ENCODE peak calls at places on chromosomes 13 and 19, in five cellular contexts. P is HepG2, Z is K562, U is H1, C is GM12891. X is an unnamed sample.
A peak's percentile ranks its signal among the peaks of the same experiment; 100 is the strongest.

GRCh38 chr19:17883627-17884413 is 12.1 kb downstream of the SLC5A5 start:
- DNase-seq in Z (peak; percentile 96), U (no peak), P (no peak), C (no peak), X (no peak)

GRCh38 chr19:1814833-1815604 is 2.9 kb upstream of the ATP8B3 start:
- DNase-seq in C (no peak), U (no peak), Z (no peak), P (no peak), X (no peak)

GRCh38 chr19:46216612-46217011 is 12.9 kb upstream of the IGFL1 start:
- DNase-seq in P (no peak), U (no peak), Z (no peak), C (no peak), X (no peak)

GRCh38 chr19:10981496-10981895 is 20.7 kb downstream of the SMARCA4 start:
- DNase-seq in U (no peak), P (no peak), Z (no peak), C (no peak), X (no peak)

GRCh38 chr13:74641586-74641985 is 507.4 kb upstream of the KLF12 start:
- DNase-seq in P (no peak), Z (no peak), C (no peak), U (no peak), X (no peak)

GRCh38 chr13:31767175-31767900 is 28.0 kb downstream of the RXFP2 start:
- DNase-seq in C (no peak), Z (no peak), P (no peak), U (no peak), X (no peak)

GRCh38 chr13:35164324-35164932 is 222.4 kb downstream of the NBEA start:
- DNase-seq in C (no peak), P (peak; percentile 20), Z (peak; percentile 15), U (no peak), X (no peak)

GRCh38 chr13:50229935-50230334 is 214.7 kb downstream of the KCNRG start:
- DNase-seq in U (no peak), Z (no peak), P (no peak), C (no peak), X (no peak)

GRCh38 chr13:94798738-94799137 is 86.4 kb upstream of the SOX21 start:
- DNase-seq in Z (no peak), C (no peak), U (no peak), P (no peak), X (no peak)

GRCh38 chr19:16571689-16572331 is 405 bp downstream of the SLC35E1 start:
- DNase-seq in Z (no peak), U (peak; percentile 58), C (peak; percentile 58), P (no peak), X (no peak)

GRCh38 chr19:16573925-16574324 is 1.7 kb upstream of the SLC35E1 start:
- DNase-seq in U (no peak), Z (no peak), P (no peak), C (no peak), X (no peak)

GRCh38 chr19:16573296-16573695 is 1.1 kb upstream of the SLC35E1 start:
- DNase-seq in Z (no peak), C (no peak), P (no peak), U (no peak), X (no peak)

GRCh38 chr19:16571283-16571682 is 932 bp downstream of the SLC35E1 start:
- DNase-seq in U (no peak), Z (no peak), P (peak; percentile 10), C (no peak), X (no peak)

GRCh38 chr19:16572332-16573211 is at the start of gene SLC35E1:
- DNase-seq in P (peak; percentile 96), U (peak; percentile 93), C (peak; percentile 100), Z (peak; percentile 98), X (peak; percentile 100)
- TF ChIP-seq POLR2AphosphoS5 in P (peak; percentile 81), U (peak; percentile 69), C (peak; percentile 94), Z (peak; percentile 60), X (peak; percentile 88)

DNA sequence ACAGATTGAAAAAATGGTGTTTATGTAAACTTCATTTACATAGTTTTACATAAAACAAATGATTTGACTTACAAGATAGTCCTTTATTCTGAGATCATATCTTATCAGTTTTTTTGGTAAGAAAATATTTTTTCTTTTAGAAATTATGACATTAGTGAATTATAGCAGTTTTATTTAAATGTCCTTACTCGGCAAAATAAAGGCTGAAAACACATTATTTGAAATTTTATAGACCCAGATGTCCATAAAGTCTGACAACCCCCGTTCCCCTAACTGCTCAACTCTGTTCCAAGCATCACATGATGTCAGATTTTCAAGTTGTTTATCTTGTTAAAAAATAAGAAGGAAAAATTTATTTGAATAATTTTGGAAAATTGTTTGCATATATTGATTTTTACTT is 46.7 kb upstream of the RFC3 start:
- DNase-seq in C (no peak), U (no peak), P (no peak), Z (no peak), X (no peak)
- TF ChIP-seq TAF1 in C (no peak), U (no peak), P (no peak), Z (no peak), X (no peak)

GRCh38 chr13:40116008-40116407 is 460.5 kb downstream of the COG6 start:
- DNase-seq in C (no peak), U (no peak), P (peak; percentile 73), Z (peak; percentile 41), X (no peak)

GRCh38 chr13:40119852-40120251 is 464.4 kb downstream of the COG6 start:
- DNase-seq in C (no peak), P (no peak), Z (no peak), U (no peak), X (no peak)

GRCh38 chr13:40120288-40120687 is 464.8 kb downstream of the COG6 start:
- DNase-seq in U (no peak), Z (no peak), P (no peak), C (no peak), X (no peak)

GRCh38 chr13:40120781-40121180 is 465.3 kb downstream of the COG6 start:
- DNase-seq in Z (no peak), P (no peak), C (no peak), U (no peak), X (no peak)

GRCh38 chr13:40118337-40118736 is 462.9 kb downstream of the COG6 start:
- DNase-seq in Z (no peak), U (no peak), P (no peak), C (no peak), X (no peak)
- TF ChIP-seq POLR2A in Z (no peak), U (no peak), P (no peak), C (no peak), X (no peak)

DNA sequence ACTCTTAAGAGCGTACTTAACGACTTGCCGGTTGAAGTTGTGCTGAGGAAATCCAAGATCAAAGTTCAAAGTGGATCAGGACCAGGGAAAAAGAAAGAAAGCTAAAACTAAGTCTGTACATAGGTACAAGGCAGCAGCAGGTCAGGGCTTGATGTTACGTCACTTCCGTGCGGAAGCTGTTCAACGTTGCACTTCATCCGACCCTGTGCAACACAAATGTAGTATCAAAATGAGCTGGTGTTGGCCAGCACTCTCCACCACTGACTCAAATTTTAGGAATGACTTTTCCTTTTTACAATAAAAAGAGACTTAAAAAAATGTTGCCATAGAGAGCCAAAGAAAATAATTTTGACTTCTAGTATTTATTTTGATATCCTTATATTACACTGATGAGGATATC is 1315.4 kb downstream of the EFNB2 start:
- DNase-seq in C (no peak), Z (no peak), U (no peak), P (no peak), X (no peak)
- TF ChIP-seq POLR2AphosphoS5 in C (no peak), Z (no peak), U (no peak), P (no peak), X (no peak)

X was measured in GM12892.